ENCODE peak calls at places on chromosome 18, in five cellular contexts. A is A549, T is SK-N-SH, X is IMR-90, H is GM12878. E is an unnamed sample.

GRCh38 chr18:31217455-31217854 is 54.8 kb upstream of the DSC1 start:
- DNase-seq in H (no peak), T (no peak), A (no peak), X (no peak), E (no peak)

GRCh38 chr18:24632158-24632988 is 171.9 kb downstream of the HRH4 start:
- DNase-seq in T (no peak), A (no peak), X (no peak), H (no peak), E (no peak)

GRCh38 chr18:76430636-76431035 is 64.4 kb downstream of the ZNF516 start:
- DNase-seq in A (no peak), X (peak), T (no peak), H (no peak), E (no peak)

GRCh38 chr18:48815182-48815520 is 135.6 kb downstream of the SMAD7 start:
- DNase-seq in X (no peak), T (no peak), H (no peak), A (no peak), E (no peak)

GRCh38 chr18:57925706-57926105 is 118.3 kb upstream of the NEDD4L start:
- DNase-seq in A (no peak), T (no peak), X (peak), H (no peak), E (no peak)

GRCh38 chr18:8798996-8799395 is 93.6 kb downstream of the MTCL1 start:
- DNase-seq in T (peak), X (no peak), A (no peak), H (no peak), E (no peak)

GRCh38 chr18:26085056-26085455 is 5.4 kb downstream of the SS18 start:
- DNase-seq in H (no peak), A (no peak), T (no peak), X (no peak), E (no peak)

GRCh38 chr18:49814147-49814499 is 790 bp upstream of the ACAA2 start:
- DNase-seq in T (peak), X (peak), A (peak), H (no peak), E (no peak)

GRCh38 chr18:48486762-48487161 is 52.1 kb upstream of the CTIF start:
- DNase-seq in X (peak), A (no peak), T (no peak), H (no peak), E (no peak)

GRCh38 chr18:74945774-74946545 is 263.0 kb downstream of the PTGR3 start:
- DNase-seq in A (no peak), X (peak), H (no peak), T (no peak), E (no peak)

GRCh38 chr18:8673276-8674209 is 31.8 kb upstream of the MTCL1 start:
- DNase-seq in A (no peak), T (no peak), H (peak), X (peak), E (no peak)

GRCh38 chr18:35076556-35076955 is 35.3 kb downstream of the MAPRE2 start:
- DNase-seq in A (no peak), T (no peak), H (no peak), X (peak), E (no peak)

GRCh38 chr18:73316513-73316912 is 448.7 kb upstream of the NETO1 start:
- DNase-seq in T (no peak), X (peak), A (no peak), H (no peak), E (no peak)

GRCh38 chr18:39839782-39840181 is 2115.3 kb upstream of the PIK3C3 start:
- DNase-seq in H (no peak), A (no peak), T (no peak), X (peak), E (no peak)

GRCh38 chr18:55420977-55421611 is 166.9 kb downstream of the TCF4 start:
- DNase-seq in H (no peak), A (no peak), T (no peak), X (no peak), E (no peak)

GRCh38 chr18:27695054-27695453 is 481.9 kb downstream of the CDH2 start:
- DNase-seq in H (no peak), A (no peak), T (no peak), X (no peak), E (no peak)

GRCh38 chr18:11004294-11004693 is 145.1 kb downstream of the PIEZO2 start:
- DNase-seq in A (no peak), X (peak), H (peak), T (no peak), E (no peak)

DNA sequence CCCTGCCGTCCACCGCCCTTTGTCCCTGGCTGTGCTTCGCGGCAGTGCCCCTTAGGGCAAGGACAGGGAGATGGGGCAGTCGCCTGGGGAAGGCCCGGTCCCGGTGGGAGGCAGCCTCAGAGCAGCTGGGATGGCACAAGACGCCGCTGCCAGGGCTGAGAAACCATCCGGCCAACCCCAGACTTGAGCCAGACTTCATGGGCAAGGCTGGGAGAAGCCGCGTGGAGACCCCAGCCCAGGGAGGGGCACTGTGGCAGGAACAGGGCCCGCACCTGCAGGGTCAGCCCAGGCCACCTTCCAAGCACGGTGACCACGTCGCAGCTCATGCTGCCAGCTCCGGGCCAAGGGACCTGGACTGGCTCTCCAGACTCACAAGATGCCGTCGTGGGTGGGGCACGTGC is 84.0 kb downstream of the NFATC1 start:
- DNase-seq in X (no peak), H (no peak), A (no peak), T (no peak), E (no peak)
- TF ChIP-seq RCOR1 in X (no peak), H (no peak), A (no peak), T (no peak), E (no peak)

DNA sequence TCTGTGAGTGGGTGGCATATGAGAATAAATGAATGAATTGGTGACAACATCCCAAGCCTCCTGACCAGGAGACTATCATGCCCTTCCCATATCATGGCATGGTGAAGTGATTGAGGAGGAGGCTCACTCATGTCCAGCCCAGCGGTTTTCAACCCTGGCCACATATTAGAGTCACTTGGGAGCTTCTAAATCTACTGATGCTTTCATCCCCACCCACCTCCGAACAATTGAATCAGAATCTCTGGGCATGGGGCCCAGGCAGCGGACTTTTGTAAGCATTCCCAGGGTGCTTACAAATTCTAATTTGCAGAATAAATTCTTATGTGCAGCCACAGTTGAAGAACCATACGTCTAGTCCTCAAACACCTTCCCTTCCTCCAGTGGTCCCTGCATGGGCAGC is 81.7 kb upstream of the SEC11C start:
- DNase-seq in T (no peak), X (peak), A (no peak), H (no peak), E (no peak)
- TF ChIP-seq RCOR1 in T (no peak), X (no peak), A (no peak), H (no peak), E (no peak)

GRCh38 chr18:70414315-70414714 is 125.5 kb downstream of the SOCS6 start:
- DNase-seq in H (no peak), A (no peak), T (no peak), X (no peak), E (no peak)

GRCh38 chr18:70411307-70411706 is 122.5 kb downstream of the SOCS6 start:
- DNase-seq in H (no peak), X (no peak), T (no peak), A (no peak), E (no peak)

GRCh38 chr18:70411886-70412443 is 123.1 kb downstream of the SOCS6 start:
- DNase-seq in T (no peak), A (no peak), X (peak), H (no peak), E (no peak)

GRCh38 chr18:70415823-70416488 is 127.1 kb downstream of the SOCS6 start:
- DNase-seq in H (no peak), T (no peak), X (no peak), A (no peak), E (no peak)

GRCh38 chr18:70413455-70413854 is 124.6 kb downstream of the SOCS6 start:
- DNase-seq in A (no peak), T (no peak), X (no peak), H (no peak), E (no peak)
- TF ChIP-seq RCOR1 in A (no peak), T (no peak), X (no peak), H (no peak), E (no peak)

DNA sequence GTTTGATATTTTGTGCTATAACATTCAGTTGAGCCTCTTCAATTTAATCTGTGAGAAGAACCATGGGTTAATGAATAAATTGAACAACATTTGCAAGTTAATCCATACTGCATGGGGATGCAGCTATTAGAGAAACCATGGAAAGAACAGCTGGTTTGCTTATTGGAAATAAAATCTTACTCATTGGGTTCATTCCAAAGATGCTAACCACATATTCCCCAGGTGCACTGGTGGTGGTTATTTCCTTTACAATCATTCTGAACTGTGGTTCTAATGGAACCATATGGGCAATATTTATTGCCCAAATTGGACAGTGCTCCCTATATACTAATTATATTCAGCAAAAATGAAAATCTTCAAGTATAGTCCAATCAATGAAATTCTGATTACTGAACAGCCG is 1200.4 kb upstream of the CDH2 start:
- DNase-seq in A (no peak), X (no peak), T (no peak), H (no peak), E (no peak)
- TF ChIP-seq RCOR1 in A (no peak), X (no peak), T (no peak), H (no peak), E (no peak)

DNA sequence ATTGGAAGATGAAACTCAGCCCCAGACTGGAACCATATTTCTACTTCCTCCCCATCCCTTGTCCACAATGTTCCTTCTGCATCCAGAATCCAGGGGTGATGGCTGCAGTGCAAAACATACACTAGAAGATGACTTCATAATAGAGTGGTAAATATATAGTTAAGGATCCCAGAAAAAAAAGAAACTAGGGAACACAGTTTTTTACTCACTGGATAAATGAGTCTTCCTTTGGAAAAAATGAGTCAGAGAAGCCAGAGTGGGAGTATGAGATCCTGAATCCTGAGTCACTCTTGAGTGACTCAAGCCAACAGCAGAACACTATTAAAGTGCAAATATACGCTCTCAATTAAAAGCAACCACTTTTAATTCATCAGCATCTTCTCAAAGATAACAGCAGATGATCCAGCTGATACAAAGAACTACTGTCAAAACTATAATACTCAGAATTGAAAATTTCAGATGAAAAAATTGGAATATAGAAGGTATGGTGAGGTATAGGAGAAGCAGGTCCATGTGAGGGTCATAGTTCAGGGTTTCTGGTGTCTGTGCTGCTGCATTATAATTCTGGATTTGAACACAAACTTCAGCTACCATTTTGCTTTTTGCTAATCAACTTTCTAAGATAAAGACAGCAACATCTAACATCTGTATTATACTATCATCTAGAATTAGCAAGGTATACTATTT is 987.2 kb upstream of the CDH2 start:
- DNase-seq in A (peak), T (no peak), X (peak), H (no peak), E (no peak)
- TF ChIP-seq RCOR1 in A (no peak), T (no peak), X (no peak), H (no peak), E (no peak)

E was measured in K562.